ENCODE peak calls at places on chromosomes 13 and 19, in five cellular contexts. One of them, this sample, is unnamed.

GRCh38 chr19:55087542-55087935 is 11.9 kb downstream of the EPS8L1 start:
- DNase-seq in heart left ventricle: peak; percentile 68
- DNase-seq in Peyer's patch: peak; percentile 48
- DNase-seq in cardiac muscle cell: peak; percentile 32
- DNase-seq in body of pancreas: no peak
- DNase-seq in this sample: no peak

GRCh38 chr13:99442273-99442895 is 58.9 kb upstream of the TM9SF2 start:
- DNase-seq in heart left ventricle: no peak
- DNase-seq in Peyer's patch: no peak
- DNase-seq in cardiac muscle cell: peak; percentile 68
- DNase-seq in body of pancreas: peak; percentile 56
- DNase-seq in this sample: no peak

GRCh38 chr13:46178143-46178542 is 3.8 kb downstream of the LCP1 start:
- DNase-seq in heart left ventricle: no peak
- DNase-seq in Peyer's patch: no peak
- DNase-seq in cardiac muscle cell: peak; percentile 15
- DNase-seq in body of pancreas: peak; percentile 13
- DNase-seq in this sample: no peak

GRCh38 chr19:43504426-43505185 is at the start of gene PHLDB3:
- DNase-seq in heart left ventricle: no peak
- DNase-seq in Peyer's patch: peak; percentile 76
- DNase-seq in cardiac muscle cell: peak; percentile 26
- DNase-seq in body of pancreas: peak; percentile 54
- DNase-seq in this sample: peak; percentile 40

GRCh38 chr19:52188822-52189744 is 769 bp upstream of the PPP2R1A start:
- DNase-seq in heart left ventricle: peak; percentile 99
- DNase-seq in Peyer's patch: peak; percentile 97
- DNase-seq in cardiac muscle cell: no peak
- DNase-seq in body of pancreas: no peak
- DNase-seq in this sample: no peak

GRCh38 chr19:51111606-51112005 is 3.4 kb upstream of the CTU1 start:
- DNase-seq in heart left ventricle: no peak
- DNase-seq in Peyer's patch: no peak
- DNase-seq in cardiac muscle cell: no peak
- DNase-seq in body of pancreas: no peak
- DNase-seq in this sample: no peak

GRCh38 chr19:2811221-2811722 is 8.4 kb upstream of the ZNF554 start:
- DNase-seq in heart left ventricle: no peak
- DNase-seq in Peyer's patch: peak; percentile 79
- DNase-seq in cardiac muscle cell: no peak
- DNase-seq in body of pancreas: no peak
- DNase-seq in this sample: peak; percentile 28

GRCh38 chr13:46386426-46386995 is 541 bp downstream of the RUBCNL start:
- DNase-seq in heart left ventricle: no peak
- DNase-seq in Peyer's patch: no peak
- DNase-seq in cardiac muscle cell: no peak
- DNase-seq in body of pancreas: no peak
- DNase-seq in this sample: no peak

GRCh38 chr19:14906711-14907110 is 20.8 kb upstream of the OR7A17 start:
- DNase-seq in heart left ventricle: no peak
- DNase-seq in Peyer's patch: no peak
- DNase-seq in cardiac muscle cell: no peak
- DNase-seq in body of pancreas: no peak
- DNase-seq in this sample: no peak

GRCh38 chr19:16206637-16207036 is 8.9 kb downstream of the AP1M1 start:
- DNase-seq in heart left ventricle: no peak
- DNase-seq in Peyer's patch: no peak
- DNase-seq in cardiac muscle cell: no peak
- DNase-seq in body of pancreas: no peak
- DNase-seq in this sample: no peak

GRCh38 chr13:74206061-74206561 is 71.9 kb upstream of the KLF12 start:
- DNase-seq in heart left ventricle: no peak
- DNase-seq in Peyer's patch: no peak
- DNase-seq in cardiac muscle cell: peak; percentile 72
- DNase-seq in body of pancreas: no peak
- DNase-seq in this sample: no peak

DNA sequence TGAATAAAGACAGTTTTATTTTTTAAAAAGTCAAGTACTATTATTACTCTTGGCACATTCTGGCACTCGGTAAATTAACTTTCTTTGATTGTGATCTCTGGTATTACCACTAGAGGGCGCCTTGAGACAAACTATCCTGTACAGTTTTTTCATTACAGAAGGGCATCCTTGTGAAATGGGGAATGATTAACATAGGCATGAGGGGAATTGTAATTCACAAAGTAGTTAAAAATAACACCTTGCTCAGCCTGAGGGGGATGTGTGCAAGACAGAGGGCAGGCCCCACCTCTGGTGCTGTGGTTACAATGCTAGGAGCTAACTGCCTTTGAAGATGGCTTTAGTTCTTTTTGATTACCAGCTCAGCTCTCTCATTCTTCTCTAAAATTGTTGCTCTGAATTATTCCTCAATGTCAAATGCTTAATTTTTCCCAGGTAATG is 24.2 kb upstream of the C1QTNF9B start:
- DNase-seq in heart left ventricle: no peak
- DNase-seq in Peyer's patch: no peak
- DNase-seq in cardiac muscle cell: peak; percentile 77
- DNase-seq in body of pancreas: peak; percentile 15
- DNase-seq in this sample: peak; percentile 41
- TF ChIP-seq CTCF in heart left ventricle: peak; percentile 75
- TF ChIP-seq CTCF in Peyer's patch: peak; percentile 50
- TF ChIP-seq CTCF in cardiac muscle cell: peak; percentile 63
- TF ChIP-seq CTCF in body of pancreas: peak; percentile 62
- TF ChIP-seq CTCF in this sample: peak; percentile 67

DNA sequence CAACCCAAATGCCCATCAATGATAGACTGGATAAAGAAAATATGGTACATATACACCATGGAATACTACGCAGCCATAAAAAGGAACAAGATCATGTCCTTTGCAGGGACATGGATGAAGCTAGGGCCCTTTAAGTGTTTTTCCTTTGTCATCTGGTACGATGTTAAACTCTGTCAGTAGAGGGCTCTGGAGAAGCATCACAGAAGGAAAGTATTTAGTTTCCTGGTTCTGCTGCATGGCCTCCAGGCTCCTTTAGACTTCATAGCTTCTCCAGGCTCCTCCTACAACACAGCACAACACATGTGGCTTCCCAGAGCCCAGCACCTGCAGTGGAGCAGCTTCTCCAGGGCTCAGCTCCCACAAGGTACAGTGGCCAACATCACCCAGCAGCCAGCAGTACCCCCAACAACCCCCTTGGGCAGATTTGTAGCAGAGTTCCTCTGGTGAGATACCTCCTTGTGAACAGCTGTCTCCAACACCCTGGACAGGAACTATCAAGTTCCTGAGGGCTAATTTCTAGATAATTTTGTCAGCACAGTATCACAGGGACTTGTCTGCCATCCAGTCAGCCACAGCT is 63.4 kb downstream of the KCTD12 start:
- DNase-seq in heart left ventricle: no peak
- DNase-seq in Peyer's patch: no peak
- DNase-seq in cardiac muscle cell: peak; percentile 74
- DNase-seq in body of pancreas: no peak
- DNase-seq in this sample: peak; percentile 22
- TF ChIP-seq CTCF in heart left ventricle: peak; percentile 49
- TF ChIP-seq CTCF in Peyer's patch: peak; percentile 8
- TF ChIP-seq CTCF in cardiac muscle cell: peak; percentile 33
- TF ChIP-seq CTCF in body of pancreas: peak; percentile 26
- TF ChIP-seq CTCF in this sample: peak; percentile 41

GRCh38 chr19:49677901-49678674 is 1.0 kb downstream of the PRMT1 start:
- DNase-seq in heart left ventricle: peak; percentile 78
- DNase-seq in Peyer's patch: peak; percentile 75
- DNase-seq in cardiac muscle cell: peak; percentile 67
- DNase-seq in body of pancreas: peak; percentile 72
- DNase-seq in this sample: peak; percentile 86
- TF ChIP-seq CTCF in heart left ventricle: peak; percentile 69
- TF ChIP-seq CTCF in Peyer's patch: peak; percentile 74
- TF ChIP-seq CTCF in cardiac muscle cell: peak; percentile 60
- TF ChIP-seq CTCF in body of pancreas: peak; percentile 60
- TF ChIP-seq CTCF in this sample: peak; percentile 56

DNA sequence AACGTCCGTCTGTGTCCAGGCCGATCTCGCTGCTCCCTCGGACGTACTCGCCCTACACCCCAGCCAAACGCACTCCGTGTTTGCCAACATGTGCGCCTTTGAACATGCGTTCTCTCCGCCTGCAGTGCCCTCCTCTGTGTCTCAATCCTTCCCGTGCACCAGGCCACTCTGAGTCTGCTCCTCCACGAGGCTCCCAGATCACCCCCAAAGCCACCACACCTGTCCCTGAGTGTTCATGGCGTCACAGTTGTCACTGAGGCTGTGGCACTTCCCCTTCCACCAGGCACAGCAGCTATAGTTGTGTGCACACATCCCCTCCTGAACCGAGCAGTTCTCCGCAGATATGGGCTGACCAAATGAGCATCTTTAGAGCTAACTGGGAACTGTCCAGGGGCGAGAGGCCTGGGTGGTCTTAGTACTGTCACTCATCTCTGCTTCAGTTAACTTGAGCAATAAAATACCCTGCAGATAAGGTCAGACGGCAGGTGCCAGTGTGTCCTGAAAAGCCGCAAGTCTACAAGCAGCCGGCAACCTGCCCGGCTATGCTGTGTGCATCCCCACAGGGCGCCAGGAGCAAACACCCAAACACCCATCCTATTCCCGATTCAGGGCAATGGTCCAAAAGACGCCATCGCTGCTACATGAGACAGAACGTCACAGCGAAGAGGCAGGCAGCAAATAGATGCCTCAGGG is 35.5 kb downstream of the RASA3 start:
- DNase-seq in heart left ventricle: peak; percentile 43
- DNase-seq in Peyer's patch: peak; percentile 37
- DNase-seq in cardiac muscle cell: no peak
- DNase-seq in body of pancreas: no peak
- DNase-seq in this sample: no peak
- TF ChIP-seq CTCF in heart left ventricle: no peak
- TF ChIP-seq CTCF in Peyer's patch: no peak
- TF ChIP-seq CTCF in cardiac muscle cell: no peak
- TF ChIP-seq CTCF in body of pancreas: no peak
- TF ChIP-seq CTCF in this sample: no peak

This sample was measured in GM13977.